ENCODE peak calls at places on chromosomes 7 and 10, in five cellular contexts. B is HuH-7.5, O is amniotic epithelial cell, S is brain pericyte, C is islet precursor cell. R is an unnamed sample.

GRCh38 chr7:51226042-51226755 is 90.4 kb downstream of the COBL start:
- DNase-seq in S (no peak), O (peak), C (peak), B (no peak), R (no peak)

GRCh38 chr10:130362308-130362761 is 226.1 kb downstream of the GLRX3 start:
- DNase-seq in S (no peak), B (no peak), C (peak), O (no peak), R (no peak)

GRCh38 chr7:124263232-124263827 is 230.5 kb upstream of the TMEM229A start:
- DNase-seq in C (peak), B (no peak), S (no peak), O (peak), R (no peak)

GRCh38 chr10:46556515-46557318 is at the start of gene GPRIN2:
- DNase-seq in S (no peak), C (no peak), B (no peak), O (no peak), R (peak)

GRCh38 chr10:59303018-59303417 is 59.3 kb downstream of the FAM13C start:
- DNase-seq in S (no peak), O (no peak), C (no peak), B (no peak), R (no peak)

GRCh38 chr7:107277331-107277730 is 108.5 kb downstream of the HBP1 start:
- DNase-seq in C (no peak), S (no peak), O (peak), B (no peak), R (no peak)

GRCh38 chr10:80662429-80663211 is 124.9 kb downstream of the SH2D4B start:
- DNase-seq in O (peak), C (peak), S (peak), B (peak), R (peak)

GRCh38 chr10:103457896-103458583 is 660 bp downstream of the CALHM1 start:
- DNase-seq in S (no peak), C (no peak), B (no peak), O (no peak), R (no peak)

GRCh38 chr7:45977256-45977655 is 56.2 kb upstream of the IGFBP3 start:
- DNase-seq in O (no peak), B (no peak), C (no peak), S (no peak), R (no peak)

GRCh38 chr7:51251292-51251691 is 65.3 kb downstream of the COBL start:
- DNase-seq in S (no peak), O (no peak), C (peak), B (no peak), R (no peak)

GRCh38 chr10:18137111-18137510 is 3.1 kb upstream of the CACNB2 start:
- DNase-seq in S (no peak), B (no peak), C (no peak), O (no peak), R (no peak)

GRCh38 chr7:84337386-84337785 is 142.8 kb upstream of the SEMA3A start:
- DNase-seq in S (no peak), O (peak), B (no peak), C (no peak), R (no peak)

GRCh38 chr7:45697576-45698136 is 123.5 kb downstream of the ADCY1 start:
- DNase-seq in S (no peak), C (no peak), O (peak), B (no peak), R (no peak)

GRCh38 chr7:49479936-49480544 is 293.4 kb upstream of the VWC2 start:
- DNase-seq in B (no peak), S (no peak), O (no peak), C (no peak), R (no peak)

GRCh38 chr7:18420758-18421157 is 74.8 kb upstream of the HDAC9 start:
- DNase-seq in S (no peak), B (no peak), O (peak), C (no peak), R (no peak)

GRCh38 chr7:83155996-83156395 is 6.7 kb downstream of the PCLO start:
- DNase-seq in B (no peak), S (no peak), O (no peak), C (no peak), R (no peak)

GRCh38 chr10:95133016-95133752 is 60.9 kb upstream of the ACSM6 start:
- DNase-seq in C (peak), B (peak), O (peak), S (peak), R (peak)

GRCh38 chr7:36286241-36286640 is 103.4 kb upstream of the ANLN start:
- DNase-seq in S (no peak), B (no peak), C (no peak), O (no peak), R (no peak)

GRCh38 chr10:80259405-80259871 is 30.0 kb downstream of the MAT1A start:
- DNase-seq in S (no peak), C (peak), B (no peak), O (peak), R (no peak)

GRCh38 chr7:131557521-131558385 is 1.3 kb upstream of the PODXL start:
- DNase-seq in C (peak), O (no peak), S (no peak), B (peak), R (peak)

GRCh38 chr7:15684834-15685233 is 1.6 kb downstream of the MEOX2 start:
- DNase-seq in C (no peak), S (no peak), B (no peak), O (no peak), R (no peak)

GRCh38 chr7:135980665-135981180 is 3.6 kb upstream of the MTPN start:
- DNase-seq in S (no peak), B (no peak), C (peak), O (no peak), R (no peak)

GRCh38 chr10:106107711-106108110 is 1056.8 kb downstream of the SORCS1 start:
- DNase-seq in C (peak), B (no peak), O (peak), S (no peak), R (no peak)

GRCh38 chr7:121107923-121108498 is 119.5 kb downstream of the CPED1 start:
- DNase-seq in S (no peak), B (peak), C (no peak), O (peak), R (no peak)

GRCh38 chr7:4556868-4557620 is 125.1 kb upstream of the FOXK1 start:
- DNase-seq in S (no peak), C (no peak), O (no peak), B (no peak), R (no peak)

GRCh38 chr7:79050592-79050991 is 402.9 kb downstream of the MAGI2 start:
- DNase-seq in C (no peak), O (peak), B (no peak), S (no peak), R (no peak)

GRCh38 chr7:50782376-50783208 is at the start of gene GRB10:
- DNase-seq in O (peak), C (no peak), S (no peak), B (no peak), R (peak)

GRCh38 chr7:55132890-55133551 is 114.2 kb downstream of the EGFR start:
- DNase-seq in S (peak), C (peak), B (no peak), O (peak), R (no peak)

GRCh38 chr7:33965116-33965827 is 59.9 kb downstream of the BMPER start:
- DNase-seq in C (no peak), O (peak), B (no peak), S (no peak), R (no peak)

GRCh38 chr7:99386584-99387238 is 12.2 kb downstream of the ARPC1B start:
- DNase-seq in S (no peak), C (no peak), O (peak), B (no peak), R (no peak)

GRCh38 chr10:110275140-110275729 is 29.5 kb downstream of the SMNDC1 start:
- DNase-seq in C (no peak), B (no peak), S (no peak), O (no peak), R (no peak)

GRCh38 chr10:112852308-112852707 is 97.7 kb upstream of the TCF7L2 start:
- DNase-seq in O (no peak), B (no peak), C (no peak), S (no peak), R (no peak)

R was measured in progenitor cell of endocrine pancreas.